ENCODE peak calls at places on chromosome 14, in four cellular contexts. O, B, S and K are unnamed samples.

GRCh38 chr14:56754966-56755365 is 55.3 kb downstream of the OTX2 start:
- DNase-seq in O (no peak), B (no peak), S (no peak), K (no peak)

GRCh38 chr14:77372304-77372841 is 4.5 kb downstream of the TMED8 start:
- DNase-seq in O (peak), B (no peak), S (peak), K (no peak)

GRCh38 chr14:92659765-92660561 is 88.5 kb downstream of the LGMN start:
- DNase-seq in O (peak), B (no peak), S (no peak), K (peak)

GRCh38 chr14:24456980-24457379 is 14.4 kb upstream of the SDR39U1 start:
- DNase-seq in O (no peak), B (no peak), S (peak), K (no peak)

GRCh38 chr14:68307769-68308168 is 485.1 kb downstream of the ZFP36L1 start:
- DNase-seq in O (peak), B (no peak), S (no peak), K (no peak)

GRCh38 chr14:103243764-103244737 is 90.0 kb upstream of the EIF5 start:
- DNase-seq in O (no peak), B (no peak), S (peak), K (no peak)

GRCh38 chr14:105848570-105848969 is 322.2 kb downstream of the TMEM121 start:
- DNase-seq in O (no peak), B (no peak), S (no peak), K (no peak)

GRCh38 chr14:105532735-105533141 is 6.4 kb downstream of the TMEM121 start:
- DNase-seq in O (peak), B (peak), S (peak), K (no peak)

GRCh38 chr14:67240168-67240932 is 885 bp upstream of the PALS1 start:
- DNase-seq in O (peak), B (peak), S (no peak), K (peak)

GRCh38 chr14:68506645-68507405 is 286.0 kb downstream of the ZFP36L1 start:
- DNase-seq in O (no peak), B (no peak), S (no peak), K (no peak)

GRCh38 chr14:24339284-24340151 is at the start of gene RIPK3:
- DNase-seq in O (no peak), B (peak), S (no peak), K (no peak)

GRCh38 chr14:104650057-104650980 is 39.1 kb upstream of the INF2 start:
- DNase-seq in O (peak), B (peak), S (peak), K (no peak)

GRCh38 chr14:35341454-35342159 is 49.4 kb downstream of the PSMA6 start:
- DNase-seq in O (peak), B (peak), S (peak), K (peak)

GRCh38 chr14:104547310-104547997 is 32.1 kb upstream of the C14orf180 start:
- DNase-seq in O (no peak), B (peak), S (no peak), K (no peak)

GRCh38 chr14:28542040-28542439 is 224.5 kb upstream of the FOXG1 start:
- DNase-seq in O (peak), B (no peak), S (peak), K (no peak)

GRCh38 chr14:33793711-33794110 is 157.2 kb downstream of the EGLN3 start:
- DNase-seq in O (no peak), B (no peak), S (no peak), K (no peak)

GRCh38 chr14:102344485-102344884 is 18.2 kb downstream of the CINP start:
- DNase-seq in O (no peak), B (no peak), S (no peak), K (no peak)